ENCODE peak calls at places on chromosomes 16 and 17, in seven cellular contexts. I is heart right ventricle, V is left lung, G is left ventricle myocardium inferior, J is breast epithelium, P is small intestine, M is tibial nerve. B is an unnamed sample. For H3K4me1, the result is how much of the 10 kb centered on the place peaks cover.

GRCh38 chr16:29808219-29808900 is 2.0 kb downstream of the MAZ start:
- DNase-seq in I (peak), V (no peak), G (no peak), J (no peak), P (no peak), M (no peak), B (no peak)

GRCh38 chr17:43789482-43789881 is 9.2 kb downstream of the CFAP97D1 start:
- DNase-seq in I (no peak), V (no peak), G (no peak), J (no peak), P (no peak), M (no peak), B (no peak)

GRCh38 chr17:47199627-47200324 is 9.4 kb upstream of the MYL4 start:
- DNase-seq in I (no peak), V (no peak), G (no peak), J (no peak), P (no peak), M (no peak), B (no peak)

GRCh38 chr16:84143784-84144199 is 1.2 kb downstream of the HSDL1 start:
- DNase-seq in I (no peak), V (no peak), G (no peak), J (no peak), P (peak), M (no peak), B (no peak)

GRCh38 chr17:61556224-61557188 is 34.5 kb downstream of the NACA2 start:
- DNase-seq in I (no peak), V (no peak), G (no peak), J (no peak), P (no peak), M (no peak), B (no peak)

GRCh38 chr16:1929105-1929504 is 10.9 kb upstream of the HS3ST6 start:
- DNase-seq in I (peak), V (no peak), G (no peak), J (no peak), P (peak), M (no peak), B (no peak)

GRCh38 chr16:59067207-59067606 is 333.1 kb upstream of the GOT2 start:
- DNase-seq in I (peak), V (no peak), G (no peak), J (no peak), P (no peak), M (peak), B (no peak)

GRCh38 chr17:65455972-65456343 is 105.5 kb downstream of the AXIN2 start:
- DNase-seq in I (peak), V (no peak), G (no peak), J (no peak), P (peak), M (no peak), B (no peak)

GRCh38 chr17:3732171-3732570 is 8.5 kb downstream of the HASPIN start:
- DNase-seq in I (no peak), V (no peak), G (no peak), J (no peak), P (no peak), M (no peak), B (no peak)

GRCh38 chr16:13866073-13866472 is 53.9 kb upstream of the ERCC4 start:
- DNase-seq in I (peak), V (peak), G (peak), J (no peak), P (peak), M (peak), B (peak)

GRCh38 chr17:5234645-5235576 is at the start of gene SCIMP:
- DNase-seq in I (peak), V (peak), G (peak), J (no peak), P (no peak), M (peak), B (no peak)
- H3K4me1 ChIP-seq in I (under half), V (under half), G (under half), J (under half), P (under half), M (under half), B (under half)

DNA sequence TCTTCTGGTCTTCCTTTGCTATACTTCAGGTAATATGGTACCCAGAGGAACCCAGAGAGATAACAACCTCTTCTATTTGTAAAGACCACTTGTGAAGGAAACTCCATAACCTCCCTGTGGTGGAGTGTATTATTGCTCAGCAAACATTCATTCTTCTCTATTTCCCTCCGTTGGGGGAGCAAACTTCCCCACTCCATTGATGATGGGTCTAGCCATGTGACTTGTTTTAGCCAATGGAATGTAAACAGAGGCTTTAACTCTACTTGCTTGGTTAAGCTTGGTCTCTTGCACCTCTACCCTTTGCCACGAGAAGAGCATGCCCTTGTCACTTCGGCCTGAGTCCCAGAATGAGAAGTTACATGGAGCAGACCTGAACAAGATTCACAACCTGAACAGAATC is 30.0 kb upstream of the SKAP1 start:
- DNase-seq in I (no peak), V (no peak), G (no peak), J (no peak), P (no peak), M (no peak), B (peak)
- H3K4me1 ChIP-seq in I (under half), V (under half), G (under half), J (under half), P (under half), M (under half), B (under half)

GRCh38 chr17:80727409-80727755 is 182.7 kb downstream of the RPTOR start:
- DNase-seq in I (no peak), V (no peak), G (no peak), J (no peak), P (no peak), M (no peak), B (no peak)

GRCh38 chr17:80725532-80725931 is 180.9 kb downstream of the RPTOR start:
- DNase-seq in I (no peak), V (no peak), G (no peak), J (no peak), P (no peak), M (no peak), B (no peak)

GRCh38 chr17:80724723-80725388 is 180.2 kb downstream of the RPTOR start:
- DNase-seq in I (no peak), V (no peak), G (no peak), J (no peak), P (no peak), M (no peak), B (no peak)

GRCh38 chr17:80729016-80729415 is 184.4 kb downstream of the RPTOR start:
- DNase-seq in I (no peak), V (no peak), G (no peak), J (no peak), P (no peak), M (no peak), B (no peak)

DNA sequence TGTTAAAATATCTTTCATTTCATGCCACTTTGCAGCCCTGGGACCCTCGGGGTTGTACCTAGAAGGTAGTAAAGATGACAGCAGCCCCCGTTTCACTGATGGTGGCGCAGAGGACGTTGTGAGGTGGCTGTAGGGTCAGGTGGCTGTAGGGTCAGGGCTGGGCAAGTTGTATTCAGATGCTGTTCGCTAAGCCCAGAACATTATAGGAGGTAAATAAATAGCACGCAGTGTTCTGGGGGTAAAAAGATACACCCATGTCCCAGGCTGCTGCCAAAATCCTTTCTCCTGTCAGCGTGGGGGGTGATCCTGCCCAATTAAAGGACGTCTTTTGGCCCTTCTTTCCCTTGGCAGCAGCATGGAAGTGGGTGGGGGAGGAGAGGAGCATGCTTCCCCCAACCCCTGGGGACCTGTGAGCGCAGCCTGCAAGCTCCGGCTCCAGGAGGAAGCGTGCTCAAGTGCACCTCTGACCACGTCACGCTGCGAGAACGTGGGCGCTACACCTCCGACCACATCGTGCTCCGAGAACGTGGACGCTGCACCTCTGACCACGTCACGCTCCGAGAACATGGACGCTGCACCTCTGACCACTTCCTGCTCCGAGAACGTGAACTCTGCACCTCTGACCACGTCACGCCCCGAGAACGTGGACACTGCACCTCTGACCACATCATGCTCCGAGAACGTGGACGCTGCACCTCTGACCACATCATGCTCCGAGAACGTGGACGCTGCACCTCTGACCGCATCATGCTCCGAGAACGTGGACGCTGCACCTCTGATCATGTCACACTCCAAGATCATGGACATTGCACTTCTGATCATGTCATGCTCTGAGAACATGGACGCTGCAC is 182.1 kb downstream of the RPTOR start:
- DNase-seq in I (no peak), V (no peak), G (no peak), J (no peak), P (no peak), M (no peak), B (no peak)
- H3K4me1 ChIP-seq in I (under half), V (under half), G (under half), J (under half), P (under half), M (under half), B (under half)

DNA sequence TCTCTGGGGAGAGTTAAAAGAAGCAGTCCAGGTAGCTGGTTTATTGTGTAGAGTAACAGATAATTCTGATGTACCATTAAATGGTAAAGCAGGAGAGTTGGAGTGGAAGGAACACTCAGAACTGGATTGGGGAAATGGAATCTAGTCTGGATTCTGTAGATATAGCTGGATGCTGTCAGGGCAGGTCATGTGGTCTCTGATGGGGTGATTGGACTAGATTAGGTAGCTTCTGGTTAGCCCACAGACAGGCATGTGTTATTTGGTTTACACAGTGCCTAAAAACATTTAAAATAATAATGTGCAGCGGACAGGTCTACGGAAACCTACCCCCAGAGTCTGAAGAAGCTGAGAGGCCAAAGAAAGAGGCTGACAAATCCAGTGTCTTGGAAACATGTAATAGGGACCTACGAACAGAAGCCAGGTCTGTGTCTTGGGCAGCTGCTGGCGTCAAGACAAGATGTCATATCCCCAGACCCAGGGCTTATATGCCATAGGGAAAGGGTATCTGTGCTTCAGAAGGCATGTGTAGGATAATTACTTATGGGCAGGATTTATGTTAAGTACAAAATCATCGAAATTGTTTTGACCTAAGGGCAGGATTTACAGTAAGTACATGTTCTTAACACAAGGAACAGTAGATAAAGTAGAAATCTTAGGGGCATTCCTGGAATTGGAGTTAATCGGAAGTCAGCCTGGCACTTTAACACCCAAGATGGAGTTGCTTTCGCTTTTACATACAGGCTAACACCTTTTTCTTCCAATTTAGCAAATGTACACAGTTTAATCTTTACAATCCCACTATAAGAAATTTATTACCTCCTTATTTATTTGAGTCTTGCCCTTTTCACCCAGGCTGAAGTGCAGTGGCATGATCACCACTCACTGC is 12.4 kb downstream of the LUC7L3 start:
- DNase-seq in I (no peak), V (no peak), G (no peak), J (no peak), P (peak), M (no peak), B (no peak)
- H3K4me1 ChIP-seq in I (under half), V (under half), G (half or more), J (under half), P (under half), M (under half), B (under half)

GRCh38 chr17:55731586-55732250 is 9.1 kb upstream of the TMEM100 start:
- DNase-seq in I (peak), V (no peak), G (peak), J (peak), P (peak), M (peak), B (no peak)
- H3K4me1 ChIP-seq in I (under half), V (under half), G (half or more), J (under half), P (under half), M (under half), B (under half)

DNA sequence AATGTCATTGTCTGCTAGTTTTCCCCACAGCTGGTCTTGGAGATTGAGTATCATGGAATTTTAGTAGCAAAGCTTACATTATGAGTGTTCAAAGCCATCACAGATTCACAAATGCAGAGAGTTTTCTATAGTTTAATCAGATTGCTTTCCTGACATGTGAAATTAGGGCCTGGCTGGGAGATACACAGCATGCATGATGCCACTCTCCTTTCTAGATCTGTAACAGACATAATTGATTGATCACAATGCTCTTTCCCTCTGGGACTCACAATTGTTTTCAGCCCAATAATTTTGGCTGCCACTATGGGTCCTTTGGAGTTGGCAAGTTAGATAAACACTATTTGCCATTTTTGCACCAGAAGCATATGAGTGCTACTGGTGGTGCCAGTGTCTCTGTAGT is 132.5 kb downstream of the SPACA3 start:
- DNase-seq in I (no peak), V (no peak), G (no peak), J (no peak), P (no peak), M (no peak), B (no peak)
- H3K4me1 ChIP-seq in I (under half), V (under half), G (under half), J (under half), P (under half), M (under half), B (under half)